ENCODE peak calls at places on chromosomes 1 and 21, in ten cellular contexts. One of them, this sample, is unnamed.

GRCh38 chr1:1118011-1118892 is 2.4 kb upstream of the C1orf159 start:
- DNase-seq in MV-4-11: no peak
- DNase-seq in fibroblast of pulmonary artery: no peak
- DNase-seq in ACHN: no peak
- DNase-seq in stimulated activated CD4-positive, alpha-beta T cell treated with anti-CD3 and anti-CD28 coated beads, Interleukin-15, amount 100 ng/mL, for 1 hour: no peak
- DNase-seq in NCI-H524 treated with DMSO at 0.1 percent for 48 hours: no peak
- DNase-seq in stimulated activated CD8-positive, alpha-beta memory T cell treated with anti-CD3 and anti-CD28 coated beads, Interleukin-4, amount 100 ng/mL, for 24 hours: no peak
- DNase-seq in heart right ventricle: no peak
- DNase-seq in activated naive CD4-positive, alpha-beta T cell treated with anti-CD3 and anti-CD28 coated beads for 36 hours: no peak
- DNase-seq in NCI-H510A: no peak
- DNase-seq in this sample: no peak

GRCh38 chr1:17498214-17498613 is 41.3 kb upstream of the ARHGEF10L start:
- DNase-seq in MV-4-11: no peak
- DNase-seq in fibroblast of pulmonary artery: no peak
- DNase-seq in ACHN: no peak
- DNase-seq in stimulated activated CD4-positive, alpha-beta T cell treated with anti-CD3 and anti-CD28 coated beads, Interleukin-15, amount 100 ng/mL, for 1 hour: no peak
- DNase-seq in NCI-H524 treated with DMSO at 0.1 percent for 48 hours: no peak
- DNase-seq in stimulated activated CD8-positive, alpha-beta memory T cell treated with anti-CD3 and anti-CD28 coated beads, Interleukin-4, amount 100 ng/mL, for 24 hours: no peak
- DNase-seq in heart right ventricle: no peak
- DNase-seq in activated naive CD4-positive, alpha-beta T cell treated with anti-CD3 and anti-CD28 coated beads for 36 hours: no peak
- DNase-seq in NCI-H510A: no peak
- DNase-seq in this sample: no peak

GRCh38 chr1:150582371-150582770 is 3.0 kb upstream of the MCL1 start:
- DNase-seq in MV-4-11: no peak
- DNase-seq in fibroblast of pulmonary artery: peak
- DNase-seq in ACHN: no peak
- DNase-seq in stimulated activated CD4-positive, alpha-beta T cell treated with anti-CD3 and anti-CD28 coated beads, Interleukin-15, amount 100 ng/mL, for 1 hour: no peak
- DNase-seq in NCI-H524 treated with DMSO at 0.1 percent for 48 hours: no peak
- DNase-seq in stimulated activated CD8-positive, alpha-beta memory T cell treated with anti-CD3 and anti-CD28 coated beads, Interleukin-4, amount 100 ng/mL, for 24 hours: no peak
- DNase-seq in heart right ventricle: no peak
- DNase-seq in activated naive CD4-positive, alpha-beta T cell treated with anti-CD3 and anti-CD28 coated beads for 36 hours: no peak
- DNase-seq in NCI-H510A: no peak
- DNase-seq in this sample: no peak

GRCh38 chr1:55589656-55590297 is 374.6 kb upstream of the USP24 start:
- DNase-seq in MV-4-11: no peak
- DNase-seq in fibroblast of pulmonary artery: peak
- DNase-seq in ACHN: no peak
- DNase-seq in stimulated activated CD4-positive, alpha-beta T cell treated with anti-CD3 and anti-CD28 coated beads, Interleukin-15, amount 100 ng/mL, for 1 hour: no peak
- DNase-seq in NCI-H524 treated with DMSO at 0.1 percent for 48 hours: no peak
- DNase-seq in stimulated activated CD8-positive, alpha-beta memory T cell treated with anti-CD3 and anti-CD28 coated beads, Interleukin-4, amount 100 ng/mL, for 24 hours: no peak
- DNase-seq in heart right ventricle: no peak
- DNase-seq in activated naive CD4-positive, alpha-beta T cell treated with anti-CD3 and anti-CD28 coated beads for 36 hours: no peak
- DNase-seq in NCI-H510A: no peak
- DNase-seq in this sample: no peak

GRCh38 chr1:5637171-5637570 is 355.1 kb downstream of the NPHP4 start:
- DNase-seq in MV-4-11: peak
- DNase-seq in fibroblast of pulmonary artery: no peak
- DNase-seq in ACHN: peak
- DNase-seq in stimulated activated CD4-positive, alpha-beta T cell treated with anti-CD3 and anti-CD28 coated beads, Interleukin-15, amount 100 ng/mL, for 1 hour: no peak
- DNase-seq in NCI-H524 treated with DMSO at 0.1 percent for 48 hours: no peak
- DNase-seq in stimulated activated CD8-positive, alpha-beta memory T cell treated with anti-CD3 and anti-CD28 coated beads, Interleukin-4, amount 100 ng/mL, for 24 hours: no peak
- DNase-seq in heart right ventricle: no peak
- DNase-seq in activated naive CD4-positive, alpha-beta T cell treated with anti-CD3 and anti-CD28 coated beads for 36 hours: peak
- DNase-seq in NCI-H510A: no peak
- DNase-seq in this sample: no peak

GRCh38 chr21:42641311-42642218 is 11.9 kb upstream of the PDE9A start:
- DNase-seq in MV-4-11: no peak
- DNase-seq in fibroblast of pulmonary artery: no peak
- DNase-seq in ACHN: no peak
- DNase-seq in stimulated activated CD4-positive, alpha-beta T cell treated with anti-CD3 and anti-CD28 coated beads, Interleukin-15, amount 100 ng/mL, for 1 hour: no peak
- DNase-seq in NCI-H524 treated with DMSO at 0.1 percent for 48 hours: no peak
- DNase-seq in stimulated activated CD8-positive, alpha-beta memory T cell treated with anti-CD3 and anti-CD28 coated beads, Interleukin-4, amount 100 ng/mL, for 24 hours: no peak
- DNase-seq in heart right ventricle: no peak
- DNase-seq in activated naive CD4-positive, alpha-beta T cell treated with anti-CD3 and anti-CD28 coated beads for 36 hours: no peak
- DNase-seq in NCI-H510A: no peak
- DNase-seq in this sample: no peak

GRCh38 chr1:175520186-175520585 is 223.2 kb downstream of the TNR start:
- DNase-seq in MV-4-11: no peak
- DNase-seq in fibroblast of pulmonary artery: peak
- DNase-seq in ACHN: no peak
- DNase-seq in stimulated activated CD4-positive, alpha-beta T cell treated with anti-CD3 and anti-CD28 coated beads, Interleukin-15, amount 100 ng/mL, for 1 hour: no peak
- DNase-seq in NCI-H524 treated with DMSO at 0.1 percent for 48 hours: no peak
- DNase-seq in stimulated activated CD8-positive, alpha-beta memory T cell treated with anti-CD3 and anti-CD28 coated beads, Interleukin-4, amount 100 ng/mL, for 24 hours: no peak
- DNase-seq in heart right ventricle: no peak
- DNase-seq in activated naive CD4-positive, alpha-beta T cell treated with anti-CD3 and anti-CD28 coated beads for 36 hours: no peak
- DNase-seq in NCI-H510A: peak
- DNase-seq in this sample: no peak

GRCh38 chr1:98940680-98941079 is 64.0 kb downstream of the PLPPR5 start:
- DNase-seq in MV-4-11: no peak
- DNase-seq in fibroblast of pulmonary artery: peak
- DNase-seq in ACHN: no peak
- DNase-seq in stimulated activated CD4-positive, alpha-beta T cell treated with anti-CD3 and anti-CD28 coated beads, Interleukin-15, amount 100 ng/mL, for 1 hour: no peak
- DNase-seq in NCI-H524 treated with DMSO at 0.1 percent for 48 hours: no peak
- DNase-seq in stimulated activated CD8-positive, alpha-beta memory T cell treated with anti-CD3 and anti-CD28 coated beads, Interleukin-4, amount 100 ng/mL, for 24 hours: no peak
- DNase-seq in heart right ventricle: no peak
- DNase-seq in activated naive CD4-positive, alpha-beta T cell treated with anti-CD3 and anti-CD28 coated beads for 36 hours: peak
- DNase-seq in NCI-H510A: no peak
- DNase-seq in this sample: no peak

GRCh38 chr1:118944133-118944532 is 44.0 kb downstream of the TBX15 start:
- DNase-seq in MV-4-11: no peak
- DNase-seq in fibroblast of pulmonary artery: no peak
- DNase-seq in ACHN: no peak
- DNase-seq in stimulated activated CD4-positive, alpha-beta T cell treated with anti-CD3 and anti-CD28 coated beads, Interleukin-15, amount 100 ng/mL, for 1 hour: no peak
- DNase-seq in NCI-H524 treated with DMSO at 0.1 percent for 48 hours: no peak
- DNase-seq in stimulated activated CD8-positive, alpha-beta memory T cell treated with anti-CD3 and anti-CD28 coated beads, Interleukin-4, amount 100 ng/mL, for 24 hours: no peak
- DNase-seq in heart right ventricle: no peak
- DNase-seq in activated naive CD4-positive, alpha-beta T cell treated with anti-CD3 and anti-CD28 coated beads for 36 hours: no peak
- DNase-seq in NCI-H510A: no peak
- DNase-seq in this sample: no peak

GRCh38 chr21:28294046-28294445 is 698.6 kb downstream of the LTN1 start:
- DNase-seq in MV-4-11: no peak
- DNase-seq in fibroblast of pulmonary artery: peak
- DNase-seq in ACHN: no peak
- DNase-seq in stimulated activated CD4-positive, alpha-beta T cell treated with anti-CD3 and anti-CD28 coated beads, Interleukin-15, amount 100 ng/mL, for 1 hour: no peak
- DNase-seq in NCI-H524 treated with DMSO at 0.1 percent for 48 hours: no peak
- DNase-seq in stimulated activated CD8-positive, alpha-beta memory T cell treated with anti-CD3 and anti-CD28 coated beads, Interleukin-4, amount 100 ng/mL, for 24 hours: no peak
- DNase-seq in heart right ventricle: no peak
- DNase-seq in activated naive CD4-positive, alpha-beta T cell treated with anti-CD3 and anti-CD28 coated beads for 36 hours: no peak
- DNase-seq in NCI-H510A: no peak
- DNase-seq in this sample: no peak

GRCh38 chr1:27618341-27619067 is 14.6 kb upstream of the AHDC1 start:
- DNase-seq in MV-4-11: peak
- DNase-seq in fibroblast of pulmonary artery: no peak
- DNase-seq in ACHN: no peak
- DNase-seq in stimulated activated CD4-positive, alpha-beta T cell treated with anti-CD3 and anti-CD28 coated beads, Interleukin-15, amount 100 ng/mL, for 1 hour: no peak
- DNase-seq in NCI-H524 treated with DMSO at 0.1 percent for 48 hours: no peak
- DNase-seq in stimulated activated CD8-positive, alpha-beta memory T cell treated with anti-CD3 and anti-CD28 coated beads, Interleukin-4, amount 100 ng/mL, for 24 hours: no peak
- DNase-seq in heart right ventricle: no peak
- DNase-seq in activated naive CD4-positive, alpha-beta T cell treated with anti-CD3 and anti-CD28 coated beads for 36 hours: peak
- DNase-seq in NCI-H510A: no peak
- DNase-seq in this sample: peak

GRCh38 chr1:81801834-81802531 is 1.2 kb downstream of the ADGRL2 start:
- DNase-seq in MV-4-11: no peak
- DNase-seq in fibroblast of pulmonary artery: peak
- DNase-seq in ACHN: peak
- DNase-seq in stimulated activated CD4-positive, alpha-beta T cell treated with anti-CD3 and anti-CD28 coated beads, Interleukin-15, amount 100 ng/mL, for 1 hour: no peak
- DNase-seq in NCI-H524 treated with DMSO at 0.1 percent for 48 hours: no peak
- DNase-seq in stimulated activated CD8-positive, alpha-beta memory T cell treated with anti-CD3 and anti-CD28 coated beads, Interleukin-4, amount 100 ng/mL, for 24 hours: no peak
- DNase-seq in heart right ventricle: peak
- DNase-seq in activated naive CD4-positive, alpha-beta T cell treated with anti-CD3 and anti-CD28 coated beads for 36 hours: no peak
- DNase-seq in NCI-H510A: peak
- DNase-seq in this sample: no peak

GRCh38 chr1:85091647-85092295 is 43.5 kb upstream of the MCOLN3 start:
- DNase-seq in MV-4-11: peak
- DNase-seq in fibroblast of pulmonary artery: no peak
- DNase-seq in ACHN: no peak
- DNase-seq in stimulated activated CD4-positive, alpha-beta T cell treated with anti-CD3 and anti-CD28 coated beads, Interleukin-15, amount 100 ng/mL, for 1 hour: no peak
- DNase-seq in NCI-H524 treated with DMSO at 0.1 percent for 48 hours: no peak
- DNase-seq in stimulated activated CD8-positive, alpha-beta memory T cell treated with anti-CD3 and anti-CD28 coated beads, Interleukin-4, amount 100 ng/mL, for 24 hours: no peak
- DNase-seq in heart right ventricle: no peak
- DNase-seq in activated naive CD4-positive, alpha-beta T cell treated with anti-CD3 and anti-CD28 coated beads for 36 hours: peak
- DNase-seq in NCI-H510A: no peak
- DNase-seq in this sample: no peak

GRCh38 chr1:91021686-91022517 is at the start of gene ZNF644:
- DNase-seq in MV-4-11: peak
- DNase-seq in fibroblast of pulmonary artery: peak
- DNase-seq in ACHN: peak
- DNase-seq in stimulated activated CD4-positive, alpha-beta T cell treated with anti-CD3 and anti-CD28 coated beads, Interleukin-15, amount 100 ng/mL, for 1 hour: peak
- DNase-seq in NCI-H524 treated with DMSO at 0.1 percent for 48 hours: no peak
- DNase-seq in stimulated activated CD8-positive, alpha-beta memory T cell treated with anti-CD3 and anti-CD28 coated beads, Interleukin-4, amount 100 ng/mL, for 24 hours: peak
- DNase-seq in heart right ventricle: peak
- DNase-seq in activated naive CD4-positive, alpha-beta T cell treated with anti-CD3 and anti-CD28 coated beads for 36 hours: peak
- DNase-seq in NCI-H510A: peak
- DNase-seq in this sample: peak

GRCh38 chr1:180040034-180040433 is 85.4 kb downstream of the CEP350 start:
- DNase-seq in MV-4-11: peak
- DNase-seq in fibroblast of pulmonary artery: peak
- DNase-seq in ACHN: no peak
- DNase-seq in stimulated activated CD4-positive, alpha-beta T cell treated with anti-CD3 and anti-CD28 coated beads, Interleukin-15, amount 100 ng/mL, for 1 hour: no peak
- DNase-seq in NCI-H524 treated with DMSO at 0.1 percent for 48 hours: no peak
- DNase-seq in stimulated activated CD8-positive, alpha-beta memory T cell treated with anti-CD3 and anti-CD28 coated beads, Interleukin-4, amount 100 ng/mL, for 24 hours: no peak
- DNase-seq in heart right ventricle: no peak
- DNase-seq in activated naive CD4-positive, alpha-beta T cell treated with anti-CD3 and anti-CD28 coated beads for 36 hours: no peak
- DNase-seq in NCI-H510A: no peak
- DNase-seq in this sample: no peak

GRCh38 chr21:41778974-41779600 is 12.2 kb upstream of the RIPK4 start:
- DNase-seq in MV-4-11: no peak
- DNase-seq in fibroblast of pulmonary artery: no peak
- DNase-seq in ACHN: no peak
- DNase-seq in stimulated activated CD4-positive, alpha-beta T cell treated with anti-CD3 and anti-CD28 coated beads, Interleukin-15, amount 100 ng/mL, for 1 hour: no peak
- DNase-seq in NCI-H524 treated with DMSO at 0.1 percent for 48 hours: no peak
- DNase-seq in stimulated activated CD8-positive, alpha-beta memory T cell treated with anti-CD3 and anti-CD28 coated beads, Interleukin-4, amount 100 ng/mL, for 24 hours: no peak
- DNase-seq in heart right ventricle: no peak
- DNase-seq in activated naive CD4-positive, alpha-beta T cell treated with anti-CD3 and anti-CD28 coated beads for 36 hours: no peak
- DNase-seq in NCI-H510A: peak
- DNase-seq in this sample: no peak

GRCh38 chr1:20485527-20486456 is at the start of gene CAMK2N1:
- DNase-seq in MV-4-11: no peak
- DNase-seq in fibroblast of pulmonary artery: peak
- DNase-seq in ACHN: peak
- DNase-seq in stimulated activated CD4-positive, alpha-beta T cell treated with anti-CD3 and anti-CD28 coated beads, Interleukin-15, amount 100 ng/mL, for 1 hour: peak
- DNase-seq in NCI-H524 treated with DMSO at 0.1 percent for 48 hours: no peak
- DNase-seq in stimulated activated CD8-positive, alpha-beta memory T cell treated with anti-CD3 and anti-CD28 coated beads, Interleukin-4, amount 100 ng/mL, for 24 hours: no peak
- DNase-seq in heart right ventricle: peak
- DNase-seq in activated naive CD4-positive, alpha-beta T cell treated with anti-CD3 and anti-CD28 coated beads for 36 hours: peak
- DNase-seq in NCI-H510A: peak
- DNase-seq in this sample: peak

GRCh38 chr1:111769517-111770146 is 13.9 kb downstream of the DDX20 start:
- DNase-seq in MV-4-11: peak
- DNase-seq in fibroblast of pulmonary artery: peak
- DNase-seq in ACHN: peak
- DNase-seq in stimulated activated CD4-positive, alpha-beta T cell treated with anti-CD3 and anti-CD28 coated beads, Interleukin-15, amount 100 ng/mL, for 1 hour: no peak
- DNase-seq in NCI-H524 treated with DMSO at 0.1 percent for 48 hours: no peak
- DNase-seq in stimulated activated CD8-positive, alpha-beta memory T cell treated with anti-CD3 and anti-CD28 coated beads, Interleukin-4, amount 100 ng/mL, for 24 hours: peak
- DNase-seq in heart right ventricle: peak
- DNase-seq in activated naive CD4-positive, alpha-beta T cell treated with anti-CD3 and anti-CD28 coated beads for 36 hours: peak
- DNase-seq in NCI-H510A: no peak
- DNase-seq in this sample: no peak

GRCh38 chr1:119115301-119115700 is 25.2 kb downstream of the WARS2 start:
- DNase-seq in MV-4-11: no peak
- DNase-seq in fibroblast of pulmonary artery: no peak
- DNase-seq in ACHN: no peak
- DNase-seq in stimulated activated CD4-positive, alpha-beta T cell treated with anti-CD3 and anti-CD28 coated beads, Interleukin-15, amount 100 ng/mL, for 1 hour: no peak
- DNase-seq in NCI-H524 treated with DMSO at 0.1 percent for 48 hours: peak
- DNase-seq in stimulated activated CD8-positive, alpha-beta memory T cell treated with anti-CD3 and anti-CD28 coated beads, Interleukin-4, amount 100 ng/mL, for 24 hours: no peak
- DNase-seq in heart right ventricle: no peak
- DNase-seq in activated naive CD4-positive, alpha-beta T cell treated with anti-CD3 and anti-CD28 coated beads for 36 hours: no peak
- DNase-seq in NCI-H510A: no peak
- DNase-seq in this sample: no peak

GRCh38 chr1:53294557-53294956 is 33.3 kb downstream of the LRP8 start:
- DNase-seq in MV-4-11: no peak
- DNase-seq in fibroblast of pulmonary artery: peak
- DNase-seq in ACHN: no peak
- DNase-seq in stimulated activated CD4-positive, alpha-beta T cell treated with anti-CD3 and anti-CD28 coated beads, Interleukin-15, amount 100 ng/mL, for 1 hour: no peak
- DNase-seq in NCI-H524 treated with DMSO at 0.1 percent for 48 hours: no peak
- DNase-seq in stimulated activated CD8-positive, alpha-beta memory T cell treated with anti-CD3 and anti-CD28 coated beads, Interleukin-4, amount 100 ng/mL, for 24 hours: no peak
- DNase-seq in heart right ventricle: no peak
- DNase-seq in activated naive CD4-positive, alpha-beta T cell treated with anti-CD3 and anti-CD28 coated beads for 36 hours: peak
- DNase-seq in NCI-H510A: no peak
- DNase-seq in this sample: peak

GRCh38 chr1:80076469-80076868 is 1069.9 kb upstream of the ADGRL4 start:
- DNase-seq in MV-4-11: no peak
- DNase-seq in fibroblast of pulmonary artery: no peak
- DNase-seq in ACHN: no peak
- DNase-seq in stimulated activated CD4-positive, alpha-beta T cell treated with anti-CD3 and anti-CD28 coated beads, Interleukin-15, amount 100 ng/mL, for 1 hour: no peak
- DNase-seq in NCI-H524 treated with DMSO at 0.1 percent for 48 hours: no peak
- DNase-seq in stimulated activated CD8-positive, alpha-beta memory T cell treated with anti-CD3 and anti-CD28 coated beads, Interleukin-4, amount 100 ng/mL, for 24 hours: no peak
- DNase-seq in heart right ventricle: no peak
- DNase-seq in activated naive CD4-positive, alpha-beta T cell treated with anti-CD3 and anti-CD28 coated beads for 36 hours: no peak
- DNase-seq in NCI-H510A: no peak
- DNase-seq in this sample: no peak

GRCh38 chr1:221687731-221688487 is 54.0 kb downstream of the DUSP10 start:
- DNase-seq in MV-4-11: no peak
- DNase-seq in fibroblast of pulmonary artery: no peak
- DNase-seq in ACHN: no peak
- DNase-seq in stimulated activated CD4-positive, alpha-beta T cell treated with anti-CD3 and anti-CD28 coated beads, Interleukin-15, amount 100 ng/mL, for 1 hour: no peak
- DNase-seq in NCI-H524 treated with DMSO at 0.1 percent for 48 hours: no peak
- DNase-seq in stimulated activated CD8-positive, alpha-beta memory T cell treated with anti-CD3 and anti-CD28 coated beads, Interleukin-4, amount 100 ng/mL, for 24 hours: no peak
- DNase-seq in heart right ventricle: no peak
- DNase-seq in activated naive CD4-positive, alpha-beta T cell treated with anti-CD3 and anti-CD28 coated beads for 36 hours: no peak
- DNase-seq in NCI-H510A: no peak
- DNase-seq in this sample: no peak